ENCODE peak calls at places on chromosomes 16 and 17, in four cellular contexts. J, N, H and F are unnamed samples.

GRCh38 chr17:45221081-45221996 is at the start of gene FMNL1:
- DNase-seq in J (peak; percentile 44), H (no peak), N (peak; percentile 69), F (no peak)

GRCh38 chr17:76643553-76644148 is at the start of gene ST6GALNAC1:
- DNase-seq in N (peak; percentile 5), J (no peak), H (no peak), F (no peak)

GRCh38 chr17:78707016-78707415 is 75.1 kb downstream of the CYTH1 start:
- DNase-seq in J (no peak), N (no peak), H (no peak), F (no peak)

GRCh38 chr17:19978206-19978802 is 676 bp upstream of the AKAP10 start:
- DNase-seq in J (peak; percentile 31), N (no peak), H (no peak), F (peak; percentile 38)

GRCh38 chr16:51134876-51135275 is 16.2 kb downstream of the SALL1 start:
- DNase-seq in N (no peak), J (no peak), H (no peak), F (no peak)

GRCh38 chr17:4980644-4981216 is 6.7 kb downstream of the CAMTA2 start:
- DNase-seq in N (peak; percentile 42), J (peak; percentile 53), H (no peak), F (peak; percentile 43)

GRCh38 chr17:47839899-47840741 is 953 bp downstream of the SCRN2 start:
- DNase-seq in N (no peak), H (no peak), J (no peak), F (no peak)

GRCh38 chr16:23905027-23905426 is 69.2 kb downstream of the PRKCB start:
- DNase-seq in N (no peak), J (no peak), H (peak; percentile 0), F (no peak)

GRCh38 chr17:37490022-37490587 is 414 bp downstream of the DUSP14 start:
- DNase-seq in J (peak; percentile 32), N (peak; percentile 63), H (no peak), F (peak; percentile 52)

GRCh38 chr16:9793623-9794022 is 388.6 kb downstream of the GRIN2A start:
- DNase-seq in H (no peak), J (no peak), N (no peak), F (no peak)

GRCh38 chr17:50808413-50808812 is 27.0 kb upstream of the WFIKKN2 start:
- DNase-seq in H (no peak), N (no peak), J (no peak), F (no peak)

GRCh38 chr17:27384261-27384701 is 72.0 kb upstream of the KSR1 start:
- DNase-seq in J (peak; percentile 58), H (peak; percentile 95), N (no peak), F (no peak)

GRCh38 chr17:77842148-77842905 is 116.2 kb upstream of the TNRC6C start:
- DNase-seq in J (no peak), N (no peak), H (no peak), F (no peak)

GRCh38 chr16:85675528-85675927 is 13.2 kb downstream of the GINS2 start:
- DNase-seq in J (no peak), N (no peak), H (no peak), F (no peak)

GRCh38 chr17:68909066-68909465 is 46.1 kb downstream of the ABCA8 start:
- DNase-seq in H (peak; percentile 72), N (no peak), J (peak; percentile 8), F (peak; percentile 11)

GRCh38 chr16:27838536-27839175 is 224.9 kb downstream of the GSG1L start:
- DNase-seq in J (no peak), H (no peak), N (no peak), F (no peak)

GRCh38 chr16:66746682-66747081 is 4.7 kb downstream of the DYNC1LI2 start:
- DNase-seq in N (peak; percentile 29), J (no peak), H (no peak), F (no peak)

GRCh38 chr17:57407287-57408063 is 151.2 kb downstream of the MSI2 start:
- DNase-seq in N (no peak), J (no peak), H (no peak), F (no peak)

GRCh38 chr16:3640207-3640606 is 14.3 kb upstream of the DNASE1 start:
- DNase-seq in H (no peak), N (no peak), J (no peak), F (no peak)

GRCh38 chr17:1999557-2000251 is 25.4 kb downstream of the RTN4RL1 start:
- DNase-seq in H (no peak), N (no peak), J (no peak), F (no peak)